ENCODE peak calls at places on chromosomes 7 and 10, in seven cellular contexts. One of them, this sample, is unnamed.

GRCh38 chr10:78864761-78865517 is 203.8 kb upstream of the ZMIZ1 start:
- DNase-seq in BJ: no peak
- DNase-seq in AG08395: no peak
- DNase-seq in NCI-H460: no peak
- DNase-seq in Right ventricle myocardium superior: no peak
- DNase-seq in M059J: no peak
- DNase-seq in HFFc6: no peak
- DNase-seq in this sample: no peak

GRCh38 chr10:48598936-48599829 is 5.7 kb downstream of the ARHGAP22 start:
- DNase-seq in BJ: no peak
- DNase-seq in AG08395: no peak
- DNase-seq in NCI-H460: no peak
- DNase-seq in Right ventricle myocardium superior: no peak
- DNase-seq in M059J: no peak
- DNase-seq in HFFc6: no peak
- DNase-seq in this sample: no peak

GRCh38 chr10:33032354-33033254 is 74.6 kb upstream of the ITGB1 start:
- DNase-seq in BJ: peak
- DNase-seq in AG08395: peak
- DNase-seq in NCI-H460: no peak
- DNase-seq in Right ventricle myocardium superior: no peak
- DNase-seq in M059J: peak
- DNase-seq in HFFc6: peak
- DNase-seq in this sample: peak

GRCh38 chr7:18684899-18685298 is 189.3 kb downstream of the HDAC9 start:
- DNase-seq in BJ: no peak
- DNase-seq in AG08395: peak
- DNase-seq in NCI-H460: no peak
- DNase-seq in Right ventricle myocardium superior: no peak
- DNase-seq in M059J: peak
- DNase-seq in HFFc6: no peak
- DNase-seq in this sample: peak

GRCh38 chr7:147803625-147804024 is 786.9 kb upstream of the C7orf33 start:
- DNase-seq in BJ: no peak
- DNase-seq in AG08395: no peak
- DNase-seq in NCI-H460: no peak
- DNase-seq in Right ventricle myocardium superior: no peak
- DNase-seq in M059J: no peak
- DNase-seq in HFFc6: no peak
- DNase-seq in this sample: no peak

GRCh38 chr7:106858618-106859532 is 6.2 kb upstream of the PIK3CG start:
- DNase-seq in BJ: no peak
- DNase-seq in AG08395: no peak
- DNase-seq in NCI-H460: no peak
- DNase-seq in Right ventricle myocardium superior: peak
- DNase-seq in M059J: peak
- DNase-seq in HFFc6: no peak
- DNase-seq in this sample: peak

GRCh38 chr7:22192778-22193177 is 164.2 kb downstream of the RAPGEF5 start:
- DNase-seq in BJ: no peak
- DNase-seq in AG08395: no peak
- DNase-seq in NCI-H460: no peak
- DNase-seq in Right ventricle myocardium superior: no peak
- DNase-seq in M059J: no peak
- DNase-seq in HFFc6: no peak
- DNase-seq in this sample: no peak

GRCh38 chr7:137151056-137151731 is 192.3 kb downstream of the PTN start:
- DNase-seq in BJ: no peak
- DNase-seq in AG08395: no peak
- DNase-seq in NCI-H460: no peak
- DNase-seq in Right ventricle myocardium superior: no peak
- DNase-seq in M059J: peak
- DNase-seq in HFFc6: no peak
- DNase-seq in this sample: peak

GRCh38 chr10:89156161-89156560 is 51.0 kb downstream of the CH25H start:
- DNase-seq in BJ: no peak
- DNase-seq in AG08395: no peak
- DNase-seq in NCI-H460: no peak
- DNase-seq in Right ventricle myocardium superior: no peak
- DNase-seq in M059J: no peak
- DNase-seq in HFFc6: no peak
- DNase-seq in this sample: no peak

GRCh38 chr7:33792041-33792440 is 113.3 kb upstream of the BMPER start:
- DNase-seq in BJ: no peak
- DNase-seq in AG08395: no peak
- DNase-seq in NCI-H460: no peak
- DNase-seq in Right ventricle myocardium superior: no peak
- DNase-seq in M059J: no peak
- DNase-seq in HFFc6: no peak
- DNase-seq in this sample: no peak

GRCh38 chr10:112383325-112383724 is 9.4 kb downstream of the ACSL5 start:
- DNase-seq in BJ: no peak
- DNase-seq in AG08395: peak
- DNase-seq in NCI-H460: no peak
- DNase-seq in Right ventricle myocardium superior: no peak
- DNase-seq in M059J: peak
- DNase-seq in HFFc6: peak
- DNase-seq in this sample: peak

GRCh38 chr10:72364239-72364777 is 9.6 kb upstream of the DNAJB12 start:
- DNase-seq in BJ: peak
- DNase-seq in AG08395: peak
- DNase-seq in NCI-H460: peak
- DNase-seq in Right ventricle myocardium superior: peak
- DNase-seq in M059J: peak
- DNase-seq in HFFc6: peak
- DNase-seq in this sample: peak

GRCh38 chr7:157693071-157693520 is 356.3 kb downstream of the DNAJB6 start:
- DNase-seq in BJ: no peak
- DNase-seq in AG08395: no peak
- DNase-seq in NCI-H460: no peak
- DNase-seq in Right ventricle myocardium superior: no peak
- DNase-seq in M059J: no peak
- DNase-seq in HFFc6: no peak
- DNase-seq in this sample: no peak

GRCh38 chr10:133276435-133277201 is at the start of gene ADAM8:
- DNase-seq in BJ: no peak
- DNase-seq in AG08395: peak
- DNase-seq in NCI-H460: no peak
- DNase-seq in Right ventricle myocardium superior: peak
- DNase-seq in M059J: no peak
- DNase-seq in HFFc6: no peak
- DNase-seq in this sample: no peak

GRCh38 chr7:150406565-150407421 is 27.7 kb downstream of the ZNF775 start:
- DNase-seq in BJ: no peak
- DNase-seq in AG08395: no peak
- DNase-seq in NCI-H460: no peak
- DNase-seq in Right ventricle myocardium superior: no peak
- DNase-seq in M059J: peak
- DNase-seq in HFFc6: no peak
- DNase-seq in this sample: peak

GRCh38 chr10:30999084-30999712 is 32.5 kb downstream of the ZNF438 start:
- DNase-seq in BJ: no peak
- DNase-seq in AG08395: no peak
- DNase-seq in NCI-H460: no peak
- DNase-seq in Right ventricle myocardium superior: no peak
- DNase-seq in M059J: peak
- DNase-seq in HFFc6: peak
- DNase-seq in this sample: peak

GRCh38 chr7:133207687-133208086 is 45.2 kb upstream of the EXOC4 start:
- DNase-seq in BJ: no peak
- DNase-seq in AG08395: no peak
- DNase-seq in NCI-H460: no peak
- DNase-seq in Right ventricle myocardium superior: no peak
- DNase-seq in M059J: no peak
- DNase-seq in HFFc6: no peak
- DNase-seq in this sample: no peak

GRCh38 chr10:79983286-79983909 is 34.5 kb upstream of the SFTPD start:
- DNase-seq in BJ: no peak
- DNase-seq in AG08395: no peak
- DNase-seq in NCI-H460: no peak
- DNase-seq in Right ventricle myocardium superior: no peak
- DNase-seq in M059J: no peak
- DNase-seq in HFFc6: no peak
- DNase-seq in this sample: no peak

GRCh38 chr7:70668606-70669358 is 463.2 kb upstream of the GALNT17 start:
- DNase-seq in BJ: no peak
- DNase-seq in AG08395: no peak
- DNase-seq in NCI-H460: no peak
- DNase-seq in Right ventricle myocardium superior: peak
- DNase-seq in M059J: no peak
- DNase-seq in HFFc6: no peak
- DNase-seq in this sample: no peak

GRCh38 chr10:51905050-51905449 is 205.7 kb upstream of the CSTF2T start:
- DNase-seq in BJ: no peak
- DNase-seq in AG08395: no peak
- DNase-seq in NCI-H460: no peak
- DNase-seq in Right ventricle myocardium superior: no peak
- DNase-seq in M059J: no peak
- DNase-seq in HFFc6: no peak
- DNase-seq in this sample: no peak

GRCh38 chr10:130363051-130363450 is 226.9 kb downstream of the GLRX3 start:
- DNase-seq in BJ: no peak
- DNase-seq in AG08395: no peak
- DNase-seq in NCI-H460: no peak
- DNase-seq in Right ventricle myocardium superior: no peak
- DNase-seq in M059J: no peak
- DNase-seq in HFFc6: no peak
- DNase-seq in this sample: no peak

GRCh38 chr7:34886856-34887255 is 150.4 kb downstream of the DPY19L1 start:
- DNase-seq in BJ: no peak
- DNase-seq in AG08395: no peak
- DNase-seq in NCI-H460: no peak
- DNase-seq in Right ventricle myocardium superior: no peak
- DNase-seq in M059J: no peak
- DNase-seq in HFFc6: no peak
- DNase-seq in this sample: no peak

GRCh38 chr7:151246161-151247015 is 2.1 kb downstream of the SMARCD3 start:
- DNase-seq in BJ: no peak
- DNase-seq in AG08395: no peak
- DNase-seq in NCI-H460: no peak
- DNase-seq in Right ventricle myocardium superior: no peak
- DNase-seq in M059J: no peak
- DNase-seq in HFFc6: no peak
- DNase-seq in this sample: no peak

GRCh38 chr7:115827305-115828045 is 203.1 kb downstream of the TFEC start:
- DNase-seq in BJ: no peak
- DNase-seq in AG08395: no peak
- DNase-seq in NCI-H460: no peak
- DNase-seq in Right ventricle myocardium superior: no peak
- DNase-seq in M059J: no peak
- DNase-seq in HFFc6: no peak
- DNase-seq in this sample: no peak

GRCh38 chr10:12358863-12359647 is 9.7 kb downstream of the CAMK1D start:
- DNase-seq in BJ: no peak
- DNase-seq in AG08395: no peak
- DNase-seq in NCI-H460: no peak
- DNase-seq in Right ventricle myocardium superior: peak
- DNase-seq in M059J: no peak
- DNase-seq in HFFc6: no peak
- DNase-seq in this sample: no peak

GRCh38 chr7:143003393-143004051 is 23.4 kb downstream of the OR9A2 start:
- DNase-seq in BJ: no peak
- DNase-seq in AG08395: peak
- DNase-seq in NCI-H460: peak
- DNase-seq in Right ventricle myocardium superior: no peak
- DNase-seq in M059J: peak
- DNase-seq in HFFc6: peak
- DNase-seq in this sample: peak

GRCh38 chr7:93226310-93226709 is at the start of gene HEPACAM2:
- DNase-seq in BJ: no peak
- DNase-seq in AG08395: no peak
- DNase-seq in NCI-H460: no peak
- DNase-seq in Right ventricle myocardium superior: no peak
- DNase-seq in M059J: no peak
- DNase-seq in HFFc6: no peak
- DNase-seq in this sample: no peak

GRCh38 chr7:459584-460373 is 59.9 kb downstream of the PDGFA start:
- DNase-seq in BJ: no peak
- DNase-seq in AG08395: no peak
- DNase-seq in NCI-H460: no peak
- DNase-seq in Right ventricle myocardium superior: no peak
- DNase-seq in M059J: no peak
- DNase-seq in HFFc6: no peak
- DNase-seq in this sample: peak